ENCODE peak calls at places on chromosomes 11 and 22, in nine cellular contexts. L, Z, B, U, Q, F, X, R and Y are unnamed samples.

GRCh38 chr22:19855504-19856409 is 1.1 kb upstream of the GNB1L start:
- DNase-seq in X (peak; percentile 74), B (peak; percentile 82), Q (peak; percentile 31), Z (peak; percentile 20), U (peak; percentile 62), R (peak; percentile 56), F (peak; percentile 58), L (peak; percentile 78), Y (peak; percentile 35)

GRCh38 chr11:121105063-121105480 is 4.0 kb downstream of the TECTA start:
- DNase-seq in R (no peak), U (peak; percentile 9), L (peak; percentile 75), X (peak; percentile 66), Z (no peak), F (peak; percentile 69), B (no peak), Q (no peak), Y (no peak)

GRCh38 chr11:44305643-44306468 is 4.1 kb downstream of the ALX4 start:
- DNase-seq in B (no peak), Z (no peak), R (no peak), X (no peak), F (no peak), U (no peak), L (no peak), Q (no peak), Y (no peak)

GRCh38 chr22:46366327-46366731 is 30.8 kb downstream of the TRMU start:
- DNase-seq in Q (no peak), U (no peak), L (no peak), Z (no peak), B (no peak), R (no peak), X (no peak), F (no peak), Y (no peak)

GRCh38 chr11:1226226-1226961 is 3.5 kb downstream of the MUC5B start:
- DNase-seq in X (peak; percentile 60), L (no peak), R (no peak), Z (no peak), Q (no peak), F (no peak), B (no peak), U (no peak), Y (no peak)

GRCh38 chr11:44125598-44125997 is 30.1 kb downstream of the EXT2 start:
- DNase-seq in Z (no peak), R (no peak), L (no peak), U (no peak), B (no peak), F (peak; percentile 22), Q (no peak), X (no peak), Y (no peak)

GRCh38 chr22:37599161-37599560 is 9.5 kb upstream of the GGA1 start:
- DNase-seq in L (no peak), U (no peak), R (no peak), Z (no peak), F (no peak), B (no peak), X (no peak), Q (no peak), Y (no peak)

GRCh38 chr22:37366601-37367000 is 60.7 kb downstream of the ELFN2 start:
- DNase-seq in X (no peak), B (no peak), U (no peak), F (no peak), Q (no peak), Z (no peak), L (no peak), R (no peak), Y (no peak)

GRCh38 chr22:31446767-31447166 is 42.9 kb downstream of the EIF4ENIF1 start:
- DNase-seq in R (no peak), B (no peak), Q (no peak), Z (no peak), X (no peak), F (no peak), U (no peak), L (no peak), Y (no peak)

GRCh38 chr11:26994579-26995210 is 783 bp downstream of the FIBIN start:
- DNase-seq in R (no peak), B (no peak), L (peak; percentile 25), X (peak; percentile 68), Z (no peak), U (peak; percentile 12), F (no peak), Q (no peak), Y (no peak)

GRCh38 chr11:12862761-12863469 is 146.2 kb upstream of the RASSF10 start:
- DNase-seq in L (peak; percentile 93), F (peak; percentile 85), Q (no peak), U (peak; percentile 92), Z (peak; percentile 89), X (no peak), R (no peak), B (no peak), Y (no peak)

GRCh38 chr22:30224161-30224857 is 22.2 kb downstream of the LIF start:
- DNase-seq in X (no peak), R (peak; percentile 85), U (no peak), L (no peak), B (no peak), Q (peak; percentile 89), Z (peak; percentile 43), F (no peak), Y (no peak)

GRCh38 chr11:8069771-8070170 is 11.2 kb upstream of the TUB start:
- DNase-seq in F (no peak), R (no peak), Z (no peak), Q (no peak), L (no peak), X (no peak), U (no peak), B (no peak), Y (no peak)

GRCh38 chr11:116927163-116927772 is 89.8 kb upstream of the APOA1 start:
- DNase-seq in Q (no peak), R (no peak), X (no peak), Z (no peak), L (no peak), B (no peak), U (no peak), F (no peak), Y (no peak)

GRCh38 chr11:97657852-97658251 is 1268.0 kb downstream of the JRKL start:
- DNase-seq in Z (no peak), U (no peak), R (no peak), F (no peak), B (no peak), L (no peak), X (no peak), Q (no peak), Y (no peak)

DNA sequence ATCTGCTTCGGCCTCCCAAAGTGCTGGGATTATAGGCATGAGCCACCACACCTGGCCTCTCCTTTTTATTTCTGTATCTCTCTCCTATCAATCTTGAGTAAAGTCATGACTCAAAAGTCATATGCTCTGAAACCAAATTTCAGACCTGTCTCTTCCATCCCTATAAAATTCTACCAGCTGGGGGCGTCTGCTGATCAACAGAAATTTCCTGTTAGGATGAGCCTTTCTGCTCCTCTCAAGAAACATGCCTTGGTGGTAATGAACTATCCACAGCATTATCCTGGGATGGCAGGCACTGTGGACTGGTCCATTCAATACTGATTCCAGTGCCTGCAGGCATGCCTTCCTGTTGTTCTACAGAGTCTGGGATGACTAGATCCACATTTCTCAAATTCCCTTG is 472.6 kb downstream of the NELL1 start:
- DNase-seq in B (no peak), Q (no peak), F (no peak), X (no peak), Z (no peak), L (no peak), U (no peak), R (no peak), Y (no peak)
- TF ChIP-seq CTCF in B (no peak), Q (no peak), F (no peak), X (no peak), Z (no peak), L (no peak), U (no peak), R (no peak), Y (no peak)

GRCh38 chr11:119376197-119376847 is 5.2 kb downstream of the USP2 start:
- DNase-seq in U (no peak), Q (no peak), X (peak; percentile 86), Z (no peak), L (no peak), F (no peak), B (no peak), R (no peak), Y (no peak)
- H3K4me3 ChIP-seq in U (no peak overlapping the region), Q (no peak overlapping the region), X (peak overlapping the region; percentile 4), Z (no peak overlapping the region), L (no peak overlapping the region), F (no peak overlapping the region), B (no peak overlapping the region), R (no peak overlapping the region), Y (no peak overlapping the region)

GRCh38 chr11:64870893-64871849 is 7.2 kb downstream of the EHD1 start:
- DNase-seq in R (no peak), U (no peak), Q (no peak), X (no peak), B (no peak), L (no peak), F (no peak), Z (no peak), Y (no peak)

GRCh38 chr11:64867748-64868462 is 10.5 kb downstream of the EHD1 start:
- DNase-seq in X (no peak), F (no peak), L (no peak), B (no peak), R (no peak), Z (no peak), Q (no peak), U (no peak), Y (no peak)

GRCh38 chr11:64868904-64869570 is 9.4 kb downstream of the EHD1 start:
- DNase-seq in B (no peak), X (peak; percentile 65), F (peak; percentile 90), Z (peak; percentile 90), Q (no peak), R (peak; percentile 72), L (peak; percentile 78), U (peak; percentile 83), Y (no peak)

GRCh38 chr11:64869571-64870175 is 8.7 kb downstream of the EHD1 start:
- DNase-seq in Z (no peak), X (no peak), U (no peak), B (no peak), Q (no peak), F (no peak), R (no peak), L (no peak), Y (no peak)

GRCh38 chr11:64870176-64870892 is 8.1 kb downstream of the EHD1 start:
- DNase-seq in Z (peak; percentile 71), L (peak; percentile 61), R (no peak), Q (no peak), B (peak; percentile 79), U (peak; percentile 51), F (peak; percentile 80), X (peak; percentile 87), Y (no peak)
- TF ChIP-seq CTCF in Z (no peak), L (no peak), R (no peak), Q (no peak), B (no peak), U (no peak), F (no peak), X (no peak), Y (no peak)

GRCh38 chr11:92227233-92227593 is 2.6 kb downstream of the FAT3 start:
- DNase-seq in L (no peak), Z (no peak), B (no peak), R (no peak), U (no peak), Q (no peak), F (no peak), X (no peak), Y (no peak)
- H3K4me3 ChIP-seq in L (peak overlapping the region; percentile 56), Z (peak overlapping the region; percentile 42), B (no peak overlapping the region), R (peak overlapping the region; percentile 59), U (peak overlapping the region; percentile 65), Q (no peak overlapping the region), F (no peak overlapping the region), X (peak overlapping the region; percentile 82), Y (no peak overlapping the region)